ENCODE peak calls at places on chromosomes 1 and 21, in nine cellular contexts. One of them, this sample, is unnamed.

GRCh38 chr1:47934243-47934805 is 62.9 kb downstream of the TRABD2B start:
- DNase-seq in ovary: peak
- DNase-seq in substantia nigra: no peak
- DNase-seq in upper lobe of left lung: peak
- DNase-seq in GM23338: peak
- DNase-seq in stomach: peak
- DNase-seq in H9: peak
- DNase-seq in aorta: peak
- DNase-seq in Peyer's patch: peak
- DNase-seq in this sample: no peak

GRCh38 chr1:26598890-26599289 is 69.3 kb downstream of the RPS6KA1 start:
- DNase-seq in ovary: no peak
- DNase-seq in substantia nigra: no peak
- DNase-seq in upper lobe of left lung: no peak
- DNase-seq in GM23338: no peak
- DNase-seq in stomach: no peak
- DNase-seq in H9: no peak
- DNase-seq in aorta: no peak
- DNase-seq in Peyer's patch: no peak
- DNase-seq in this sample: no peak

GRCh38 chr1:92567211-92567868 is 80.6 kb upstream of the GFI1 start:
- DNase-seq in ovary: no peak
- DNase-seq in substantia nigra: no peak
- DNase-seq in upper lobe of left lung: no peak
- DNase-seq in GM23338: no peak
- DNase-seq in stomach: no peak
- DNase-seq in H9: no peak
- DNase-seq in aorta: no peak
- DNase-seq in Peyer's patch: no peak
- DNase-seq in this sample: no peak

GRCh38 chr1:90902672-90903071 is 119.2 kb downstream of the ZNF644 start:
- DNase-seq in ovary: no peak
- DNase-seq in substantia nigra: no peak
- DNase-seq in upper lobe of left lung: no peak
- DNase-seq in GM23338: no peak
- DNase-seq in stomach: no peak
- DNase-seq in H9: no peak
- DNase-seq in aorta: no peak
- DNase-seq in Peyer's patch: no peak
- DNase-seq in this sample: no peak

GRCh38 chr21:37849703-37850102 is 66.6 kb downstream of the KCNJ6 start:
- DNase-seq in ovary: no peak
- DNase-seq in substantia nigra: no peak
- DNase-seq in upper lobe of left lung: no peak
- DNase-seq in GM23338: peak
- DNase-seq in stomach: no peak
- DNase-seq in H9: no peak
- DNase-seq in aorta: no peak
- DNase-seq in Peyer's patch: no peak
- DNase-seq in this sample: no peak

GRCh38 chr21:38714998-38715397 is 90.7 kb upstream of the ETS2 start:
- DNase-seq in ovary: no peak
- DNase-seq in substantia nigra: no peak
- DNase-seq in upper lobe of left lung: no peak
- DNase-seq in GM23338: no peak
- DNase-seq in stomach: no peak
- DNase-seq in H9: no peak
- DNase-seq in aorta: no peak
- DNase-seq in Peyer's patch: no peak
- DNase-seq in this sample: no peak

GRCh38 chr1:170590921-170591705 is 59.1 kb downstream of the GORAB start:
- DNase-seq in ovary: no peak
- DNase-seq in substantia nigra: no peak
- DNase-seq in upper lobe of left lung: no peak
- DNase-seq in GM23338: no peak
- DNase-seq in stomach: no peak
- DNase-seq in H9: no peak
- DNase-seq in aorta: no peak
- DNase-seq in Peyer's patch: no peak
- DNase-seq in this sample: no peak

GRCh38 chr1:195082183-195082582 is 1526.1 kb downstream of the KCNT2 start:
- DNase-seq in ovary: no peak
- DNase-seq in substantia nigra: no peak
- DNase-seq in upper lobe of left lung: no peak
- DNase-seq in GM23338: no peak
- DNase-seq in stomach: no peak
- DNase-seq in H9: no peak
- DNase-seq in aorta: no peak
- DNase-seq in Peyer's patch: no peak
- DNase-seq in this sample: no peak

GRCh38 chr1:189686288-189686687 is 791.4 kb downstream of the BRINP3 start:
- DNase-seq in ovary: no peak
- DNase-seq in substantia nigra: no peak
- DNase-seq in upper lobe of left lung: no peak
- DNase-seq in GM23338: no peak
- DNase-seq in stomach: no peak
- DNase-seq in H9: no peak
- DNase-seq in aorta: no peak
- DNase-seq in Peyer's patch: no peak
- DNase-seq in this sample: no peak

GRCh38 chr1:172581779-172582178 is 48.8 kb downstream of the SUCO start:
- DNase-seq in ovary: no peak
- DNase-seq in substantia nigra: no peak
- DNase-seq in upper lobe of left lung: no peak
- DNase-seq in GM23338: peak
- DNase-seq in stomach: no peak
- DNase-seq in H9: no peak
- DNase-seq in aorta: no peak
- DNase-seq in Peyer's patch: no peak
- DNase-seq in this sample: no peak

GRCh38 chr1:246776923-246777322 is 52.7 kb downstream of the SCCPDH start:
- DNase-seq in ovary: no peak
- DNase-seq in substantia nigra: no peak
- DNase-seq in upper lobe of left lung: no peak
- DNase-seq in GM23338: no peak
- DNase-seq in stomach: no peak
- DNase-seq in H9: no peak
- DNase-seq in aorta: no peak
- DNase-seq in Peyer's patch: no peak
- DNase-seq in this sample: no peak

GRCh38 chr1:169124459-169124858 is 18.0 kb downstream of the ATP1B1 start:
- DNase-seq in ovary: no peak
- DNase-seq in substantia nigra: no peak
- DNase-seq in upper lobe of left lung: no peak
- DNase-seq in GM23338: no peak
- DNase-seq in stomach: no peak
- DNase-seq in H9: no peak
- DNase-seq in aorta: no peak
- DNase-seq in Peyer's patch: no peak
- DNase-seq in this sample: no peak

GRCh38 chr1:18480315-18481189 is at the start of gene KLHDC7A:
- DNase-seq in ovary: no peak
- DNase-seq in substantia nigra: no peak
- DNase-seq in upper lobe of left lung: peak
- DNase-seq in GM23338: peak
- DNase-seq in stomach: peak
- DNase-seq in H9: peak
- DNase-seq in aorta: no peak
- DNase-seq in Peyer's patch: no peak
- DNase-seq in this sample: no peak

GRCh38 chr21:45761703-45762102 is 118.2 kb downstream of the PCBP3 start:
- DNase-seq in ovary: no peak
- DNase-seq in substantia nigra: no peak
- DNase-seq in upper lobe of left lung: peak
- DNase-seq in GM23338: no peak
- DNase-seq in stomach: no peak
- DNase-seq in H9: no peak
- DNase-seq in aorta: no peak
- DNase-seq in Peyer's patch: no peak
- DNase-seq in this sample: no peak
- H3K27ac ChIP-seq in ovary: no peak
- H3K27ac ChIP-seq in substantia nigra: no peak
- H3K27ac ChIP-seq in upper lobe of left lung: no peak
- H3K27ac ChIP-seq in GM23338: no peak
- H3K27ac ChIP-seq in stomach: no peak
- H3K27ac ChIP-seq in H9: no peak
- H3K27ac ChIP-seq in aorta: no peak
- H3K27ac ChIP-seq in Peyer's patch: no peak
- H3K27ac ChIP-seq in this sample: no peak

GRCh38 chr21:23936991-23937390 is 1670.3 kb downstream of the MRPL39 start:
- DNase-seq in ovary: no peak
- DNase-seq in substantia nigra: no peak
- DNase-seq in upper lobe of left lung: no peak
- DNase-seq in GM23338: no peak
- DNase-seq in stomach: no peak
- DNase-seq in H9: no peak
- DNase-seq in aorta: no peak
- DNase-seq in Peyer's patch: no peak
- DNase-seq in this sample: no peak

GRCh38 chr21:23936224-23936623 is 1671.1 kb downstream of the MRPL39 start:
- DNase-seq in ovary: no peak
- DNase-seq in substantia nigra: no peak
- DNase-seq in upper lobe of left lung: no peak
- DNase-seq in GM23338: peak
- DNase-seq in stomach: no peak
- DNase-seq in H9: no peak
- DNase-seq in aorta: no peak
- DNase-seq in Peyer's patch: no peak
- DNase-seq in this sample: no peak

DNA sequence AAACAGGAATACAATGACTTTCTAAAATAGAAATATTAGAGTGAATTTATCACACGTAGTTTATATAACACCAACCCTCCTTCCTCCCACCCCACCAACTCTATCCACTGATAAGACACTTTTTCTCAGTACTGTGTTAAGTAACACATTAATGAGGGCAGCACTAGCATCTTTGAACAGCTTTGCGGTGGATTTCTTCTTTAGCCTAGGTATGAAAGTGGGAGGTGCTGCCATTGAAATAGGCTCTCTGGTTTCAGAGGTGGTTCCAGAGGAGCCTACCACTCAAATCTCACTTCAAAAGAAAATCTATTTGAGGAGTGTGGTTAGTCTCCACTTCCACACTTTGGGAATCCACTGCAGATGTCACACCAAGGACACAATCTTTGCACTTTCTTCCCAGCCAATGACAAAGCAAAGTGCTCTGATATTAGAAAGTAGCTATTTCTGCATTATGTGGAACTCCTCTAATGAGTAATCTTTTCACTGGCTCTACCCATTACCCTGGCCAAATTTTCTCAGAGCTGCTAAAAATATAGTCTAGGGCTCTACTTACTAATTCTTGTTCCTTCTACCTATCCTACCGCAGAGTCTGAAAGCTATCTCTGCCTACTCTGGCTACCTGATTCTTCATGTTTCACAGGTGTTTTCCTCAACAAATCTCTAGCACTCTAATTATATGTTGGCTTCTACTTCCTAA is 1667.8 kb downstream of the MRPL39 start:
- DNase-seq in ovary: no peak
- DNase-seq in substantia nigra: no peak
- DNase-seq in upper lobe of left lung: no peak
- DNase-seq in GM23338: no peak
- DNase-seq in stomach: no peak
- DNase-seq in H9: no peak
- DNase-seq in aorta: no peak
- DNase-seq in Peyer's patch: no peak
- DNase-seq in this sample: no peak
- H3K27ac ChIP-seq in ovary: no peak
- H3K27ac ChIP-seq in substantia nigra: no peak
- H3K27ac ChIP-seq in upper lobe of left lung: no peak
- H3K27ac ChIP-seq in GM23338: no peak
- H3K27ac ChIP-seq in stomach: no peak
- H3K27ac ChIP-seq in H9: no peak
- H3K27ac ChIP-seq in aorta: no peak
- H3K27ac ChIP-seq in Peyer's patch: no peak
- H3K27ac ChIP-seq in this sample: no peak

DNA sequence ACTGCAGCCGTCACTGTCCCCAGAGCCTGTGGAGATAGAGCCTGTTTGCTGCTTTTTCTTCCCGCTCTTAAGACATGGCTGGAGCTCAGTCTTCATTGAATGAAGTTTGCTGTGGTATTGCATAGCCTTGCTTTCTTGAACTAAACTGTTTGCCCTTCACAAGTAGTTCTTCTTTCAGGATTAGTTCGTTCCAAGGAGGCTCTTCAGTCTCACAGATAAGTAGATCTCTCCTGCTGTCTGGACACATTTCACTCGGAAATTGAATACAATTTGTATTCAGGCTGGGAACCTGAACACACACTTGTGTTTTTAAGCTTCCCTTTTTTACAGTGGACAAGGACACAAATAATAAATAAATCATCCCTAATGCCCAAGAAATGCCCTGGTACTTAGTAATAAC is 34.7 kb downstream of the IFNAR1 start:
- DNase-seq in ovary: no peak
- DNase-seq in substantia nigra: no peak
- DNase-seq in upper lobe of left lung: no peak
- DNase-seq in GM23338: no peak
- DNase-seq in stomach: no peak
- DNase-seq in H9: no peak
- DNase-seq in aorta: no peak
- DNase-seq in Peyer's patch: no peak
- DNase-seq in this sample: no peak
- H3K27ac ChIP-seq in ovary: no peak
- H3K27ac ChIP-seq in substantia nigra: no peak
- H3K27ac ChIP-seq in upper lobe of left lung: no peak
- H3K27ac ChIP-seq in GM23338: no peak
- H3K27ac ChIP-seq in stomach: no peak
- H3K27ac ChIP-seq in H9: no peak
- H3K27ac ChIP-seq in aorta: no peak
- H3K27ac ChIP-seq in Peyer's patch: no peak
- H3K27ac ChIP-seq in this sample: no peak

GRCh38 chr1:100735244-100735643 is 15.7 kb downstream of the VCAM1 start:
- DNase-seq in ovary: no peak
- DNase-seq in substantia nigra: no peak
- DNase-seq in upper lobe of left lung: no peak
- DNase-seq in GM23338: no peak
- DNase-seq in stomach: no peak
- DNase-seq in H9: no peak
- DNase-seq in aorta: no peak
- DNase-seq in Peyer's patch: no peak
- DNase-seq in this sample: no peak

GRCh38 chr1:100736324-100736723 is 16.8 kb downstream of the VCAM1 start:
- DNase-seq in ovary: peak
- DNase-seq in substantia nigra: no peak
- DNase-seq in upper lobe of left lung: no peak
- DNase-seq in GM23338: no peak
- DNase-seq in stomach: no peak
- DNase-seq in H9: no peak
- DNase-seq in aorta: no peak
- DNase-seq in Peyer's patch: no peak
- DNase-seq in this sample: no peak

GRCh38 chr1:100731758-100732157 is 12.2 kb downstream of the VCAM1 start:
- DNase-seq in ovary: no peak
- DNase-seq in substantia nigra: no peak
- DNase-seq in upper lobe of left lung: no peak
- DNase-seq in GM23338: no peak
- DNase-seq in stomach: no peak
- DNase-seq in H9: no peak
- DNase-seq in aorta: no peak
- DNase-seq in Peyer's patch: no peak
- DNase-seq in this sample: no peak

GRCh38 chr1:100736766-100737165 is 17.2 kb downstream of the VCAM1 start:
- DNase-seq in ovary: no peak
- DNase-seq in substantia nigra: no peak
- DNase-seq in upper lobe of left lung: no peak
- DNase-seq in GM23338: no peak
- DNase-seq in stomach: no peak
- DNase-seq in H9: no peak
- DNase-seq in aorta: no peak
- DNase-seq in Peyer's patch: no peak
- DNase-seq in this sample: no peak

GRCh38 chr1:100734716-100735115 is 15.2 kb downstream of the VCAM1 start:
- DNase-seq in ovary: no peak
- DNase-seq in substantia nigra: no peak
- DNase-seq in upper lobe of left lung: no peak
- DNase-seq in GM23338: no peak
- DNase-seq in stomach: no peak
- DNase-seq in H9: no peak
- DNase-seq in aorta: no peak
- DNase-seq in Peyer's patch: no peak
- DNase-seq in this sample: no peak
- H3K27ac ChIP-seq in ovary: no peak
- H3K27ac ChIP-seq in substantia nigra: no peak
- H3K27ac ChIP-seq in upper lobe of left lung: no peak
- H3K27ac ChIP-seq in GM23338: no peak
- H3K27ac ChIP-seq in stomach: no peak
- H3K27ac ChIP-seq in H9: no peak
- H3K27ac ChIP-seq in aorta: no peak
- H3K27ac ChIP-seq in Peyer's patch: peak
- H3K27ac ChIP-seq in this sample: no peak